ENCODE peak calls at places on chromosomes 16 and 17, in nine cellular contexts. N, W, I, G, C, J, S, H and P are unnamed samples.

GRCh38 chr16:84741351-84741791 is 41.6 kb downstream of the USP10 start:
- DNase-seq in N (no peak), W (no peak), I (no peak), G (no peak), C (peak), J (peak), S (no peak), H (no peak), P (peak)

GRCh38 chr16:86525696-86526095 is 15.4 kb downstream of the FOXF1 start:
- DNase-seq in N (no peak), W (no peak), I (no peak), G (no peak), C (no peak), J (no peak), S (no peak), H (no peak), P (no peak)

GRCh38 chr16:81480856-81481821 is 36.5 kb downstream of the CMIP start:
- DNase-seq in N (no peak), W (no peak), I (peak), G (peak), C (peak), J (no peak), S (peak), H (peak), P (no peak)

GRCh38 chr17:33667052-33667509 is 374.0 kb upstream of the ASIC2 start:
- DNase-seq in N (no peak), W (no peak), I (no peak), G (no peak), C (no peak), J (no peak), S (no peak), H (no peak), P (peak)

GRCh38 chr17:73091770-73092517 is 544 bp downstream of the SLC39A11 start:
- DNase-seq in N (peak), W (no peak), I (peak), G (no peak), C (peak), J (peak), S (peak), H (peak), P (no peak)

GRCh38 chr17:3843935-3844516 is 2.0 kb downstream of the NCBP3 start:
- DNase-seq in N (peak), W (no peak), I (peak), G (peak), C (peak), J (peak), S (no peak), H (peak), P (no peak)

GRCh38 chr16:84277244-84277823 is 17.3 kb upstream of the WFDC1 start:
- DNase-seq in N (peak), W (peak), I (peak), G (peak), C (peak), J (peak), S (peak), H (peak), P (no peak)

GRCh38 chr17:2064980-2065785 is 10.3 kb downstream of the HIC1 start:
- DNase-seq in N (no peak), W (no peak), I (no peak), G (peak), C (no peak), J (peak), S (peak), H (peak), P (no peak)

GRCh38 chr16:14497245-14498082 is 132.6 kb downstream of the PARN start:
- DNase-seq in N (no peak), W (no peak), I (no peak), G (no peak), C (peak), J (no peak), S (no peak), H (no peak), P (no peak)

GRCh38 chr17:31310877-31311276 is 3.0 kb downstream of the EVI2B start:
- DNase-seq in N (no peak), W (no peak), I (no peak), G (no peak), C (no peak), J (no peak), S (no peak), H (no peak), P (no peak)

GRCh38 chr17:79752175-79752574 is 21.4 kb downstream of the ENPP7 start:
- DNase-seq in N (no peak), W (no peak), I (no peak), G (no peak), C (no peak), J (no peak), S (no peak), H (no peak), P (no peak)

GRCh38 chr17:41116292-41116691 is 1.9 kb downstream of the KRTAP4-11 start:
- DNase-seq in N (no peak), W (no peak), I (no peak), G (no peak), C (no peak), J (no peak), S (no peak), H (no peak), P (no peak)

GRCh38 chr17:38761612-38762011 is 9.1 kb downstream of the PSMB3 start:
- DNase-seq in N (peak), W (no peak), I (peak), G (peak), C (no peak), J (peak), S (no peak), H (peak), P (no peak)

GRCh38 chr16:51474414-51475091 is 323.5 kb upstream of the SALL1 start:
- DNase-seq in N (no peak), W (no peak), I (no peak), G (no peak), C (no peak), J (no peak), S (no peak), H (no peak), P (no peak)
- TF ChIP-seq CTCF in N (no peak), W (no peak), I (no peak), G (no peak), C (no peak), J (no peak), S (no peak), H (no peak), P (no peak)

GRCh38 chr17:78210111-78210510 is 3.9 kb upstream of the BIRC5 start:
- DNase-seq in N (no peak), W (no peak), I (no peak), G (no peak), C (no peak), J (no peak), S (no peak), H (no peak), P (no peak)

GRCh38 chr17:78211032-78211431 is 3.0 kb upstream of the BIRC5 start:
- DNase-seq in N (no peak), W (no peak), I (no peak), G (no peak), C (no peak), J (no peak), S (no peak), H (no peak), P (no peak)

GRCh38 chr17:78219396-78220150 is 5.5 kb downstream of the BIRC5 start:
- DNase-seq in N (no peak), W (no peak), I (no peak), G (no peak), C (no peak), J (peak), S (no peak), H (no peak), P (no peak)

GRCh38 chr17:78214016-78214705 is at the start of gene BIRC5:
- DNase-seq in N (peak), W (peak), I (peak), G (peak), C (peak), J (peak), S (peak), H (peak), P (peak)

GRCh38 chr17:78214706-78215061 is 631 bp downstream of the BIRC5 start:
- DNase-seq in N (no peak), W (no peak), I (no peak), G (no peak), C (no peak), J (no peak), S (no peak), H (no peak), P (no peak)
- H3K4me3 ChIP-seq in N (peak), W (peak), I (peak), G (peak), C (no peak), J (peak), S (peak), H (peak), P (peak)

GRCh38 chr17:35088911-35089845 is 25.7 kb upstream of the RFFL start:
- DNase-seq in N (no peak), W (peak), I (peak), G (peak), C (peak), J (peak), S (peak), H (peak), P (no peak)

GRCh38 chr17:35086931-35087573 is 23.5 kb upstream of the RFFL start:
- DNase-seq in N (no peak), W (no peak), I (peak), G (no peak), C (peak), J (peak), S (no peak), H (no peak), P (no peak)

GRCh38 chr17:35087731-35088646 is 24.5 kb upstream of the RFFL start:
- DNase-seq in N (no peak), W (no peak), I (peak), G (peak), C (peak), J (peak), S (peak), H (peak), P (no peak)

GRCh38 chr17:35089846-35090193 is 26.3 kb upstream of the RFFL start:
- DNase-seq in N (peak), W (no peak), I (peak), G (peak), C (no peak), J (peak), S (no peak), H (peak), P (no peak)

DNA sequence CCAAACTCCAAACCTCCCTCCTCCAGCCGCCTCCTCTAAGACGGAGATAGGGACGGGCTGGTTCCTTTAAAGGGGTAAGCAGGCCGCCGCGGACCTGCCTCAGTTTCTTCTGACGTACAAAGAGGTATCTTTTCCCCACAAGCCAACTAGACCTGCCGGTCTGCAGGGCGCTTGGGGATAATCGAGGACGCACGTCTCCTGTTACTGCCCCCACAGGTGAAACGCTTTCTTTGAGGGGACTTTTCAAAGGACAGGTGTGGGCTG is 25.1 kb upstream of the RFFL start:
- DNase-seq in N (no peak), W (no peak), I (no peak), G (no peak), C (peak), J (peak), S (no peak), H (no peak), P (no peak)
- TF ChIP-seq CTCF in N (no peak), W (no peak), I (no peak), G (no peak), C (no peak), J (no peak), S (no peak), H (no peak), P (no peak)

GRCh38 chr16:89711601-89712475 is 8.9 kb downstream of the VPS9D1 start:
- DNase-seq in N (peak), W (no peak), I (peak), G (peak), C (peak), J (peak), S (peak), H (peak), P (no peak)

GRCh38 chr16:89709716-89710480 is 8.4 kb upstream of the SPATA2L start:
- DNase-seq in N (no peak), W (no peak), I (no peak), G (no peak), C (no peak), J (no peak), S (no peak), H (no peak), P (no peak)

GRCh38 chr16:89709166-89709565 is 7.7 kb upstream of the SPATA2L start:
- DNase-seq in N (no peak), W (no peak), I (no peak), G (no peak), C (no peak), J (no peak), S (no peak), H (no peak), P (no peak)

GRCh38 chr16:89710709-89711564 is 9.4 kb upstream of the SPATA2L start:
- DNase-seq in N (no peak), W (no peak), I (no peak), G (no peak), C (no peak), J (no peak), S (no peak), H (no peak), P (no peak)

GRCh38 chr16:89712476-89712805 is 8.3 kb downstream of the VPS9D1 start:
- DNase-seq in N (no peak), W (no peak), I (peak), G (no peak), C (no peak), J (no peak), S (no peak), H (peak), P (no peak)
- H3K4me3 ChIP-seq in N (peak), W (peak), I (peak), G (peak), C (no peak), J (peak), S (no peak), H (peak), P (peak)

DNA sequence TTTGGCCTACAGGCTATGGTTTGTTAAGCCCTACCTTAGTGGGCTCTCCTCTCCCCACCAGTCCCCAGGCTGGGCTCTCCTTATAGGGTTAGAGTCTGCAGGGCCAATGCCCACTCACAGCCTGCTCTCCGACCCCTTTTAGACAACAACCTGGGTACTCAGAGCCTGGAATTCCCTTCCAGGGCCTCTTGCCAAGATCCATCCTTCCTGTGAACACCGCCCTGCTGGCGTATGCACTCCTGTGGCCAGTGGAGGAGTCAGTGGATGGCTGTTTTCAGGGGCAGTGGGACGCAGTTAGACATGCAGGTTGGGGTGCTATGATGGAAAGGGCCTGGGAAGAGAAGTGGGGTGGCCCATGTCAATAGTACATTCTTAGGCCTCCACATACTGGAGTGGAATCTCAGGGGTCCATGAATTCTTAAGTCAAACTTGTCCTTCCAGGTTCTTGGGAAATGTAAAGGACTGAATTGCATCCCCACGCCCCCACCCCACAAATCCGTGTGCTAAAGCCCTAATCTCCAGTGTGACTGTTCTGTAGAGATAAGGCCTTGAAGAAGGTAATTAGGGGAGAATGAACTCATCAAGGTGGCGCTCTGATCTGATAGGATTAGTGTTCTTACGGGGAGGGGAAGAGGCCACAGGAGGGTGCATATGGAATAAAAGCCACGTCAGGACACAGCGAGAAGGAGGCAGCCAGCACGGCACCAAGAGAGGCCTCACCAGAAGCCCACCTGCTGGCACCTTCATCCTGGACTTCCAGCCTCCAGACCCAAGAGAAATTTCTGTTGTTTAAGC is 81.6 kb upstream of the CACNG5 start:
- DNase-seq in N (no peak), W (no peak), I (no peak), G (no peak), C (no peak), J (no peak), S (no peak), H (no peak), P (no peak)
- TF ChIP-seq CTCF in N (no peak), W (no peak), I (no peak), G (no peak), C (no peak), J (no peak), S (no peak), H (no peak), P (no peak)

DNA sequence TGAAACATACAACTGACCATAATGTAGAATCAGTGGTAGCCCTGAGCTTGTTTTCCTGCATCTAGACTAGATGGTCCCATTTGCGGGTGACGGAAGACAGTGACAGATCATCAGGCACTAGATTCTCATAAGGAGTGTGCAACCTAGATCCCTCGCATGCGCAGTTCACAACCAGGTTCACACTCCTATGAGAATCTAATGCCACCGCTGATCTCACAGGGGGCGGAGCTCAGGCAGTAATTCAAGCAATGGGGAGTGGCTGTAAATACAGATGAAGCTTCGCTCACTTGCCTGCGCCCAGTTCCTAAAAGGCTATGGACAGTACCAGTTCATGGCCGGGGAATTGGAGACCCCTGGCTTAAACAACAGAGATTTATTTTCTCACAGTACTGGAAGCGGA is 656.3 kb downstream of the HS3ST4 start:
- DNase-seq in N (no peak), W (no peak), I (no peak), G (no peak), C (no peak), J (no peak), S (no peak), H (no peak), P (no peak)
- H3K4me3 ChIP-seq in N (no peak), W (no peak), I (no peak), G (no peak), C (no peak), J (no peak), S (no peak), H (no peak), P (no peak)

GRCh38 chr16:8946544-8946943 is 17.2 kb downstream of the USP7 start:
- DNase-seq in N (no peak), W (no peak), I (no peak), G (no peak), C (peak), J (no peak), S (no peak), H (no peak), P (no peak)

GRCh38 chr16:8944113-8944765 is 19.5 kb downstream of the USP7 start:
- DNase-seq in N (no peak), W (no peak), I (no peak), G (no peak), C (no peak), J (no peak), S (no peak), H (no peak), P (no peak)

GRCh38 chr16:8945626-8946296 is 17.9 kb downstream of the USP7 start:
- DNase-seq in N (no peak), W (no peak), I (no peak), G (no peak), C (no peak), J (no peak), S (no peak), H (no peak), P (no peak)

GRCh38 chr16:8941718-8942344 is 21.9 kb downstream of the USP7 start:
- DNase-seq in N (no peak), W (no peak), I (no peak), G (no peak), C (no peak), J (no peak), S (no peak), H (no peak), P (no peak)

GRCh38 chr16:8943001-8943763 is 20.5 kb downstream of the USP7 start:
- DNase-seq in N (no peak), W (no peak), I (no peak), G (no peak), C (no peak), J (no peak), S (no peak), H (no peak), P (no peak)
- TF ChIP-seq CTCF in N (no peak), W (no peak), I (no peak), G (no peak), C (no peak), J (no peak), S (no peak), H (no peak), P (no peak)

GRCh38 chr17:7589204-7589868 is 558 bp downstream of the SOX15 start:
- DNase-seq in N (no peak), W (peak), I (peak), G (peak), C (peak), J (peak), S (peak), H (peak), P (no peak)

GRCh38 chr17:7587420-7587786 is 2.5 kb downstream of the SOX15 start:
- DNase-seq in N (no peak), W (peak), I (no peak), G (peak), C (no peak), J (peak), S (no peak), H (peak), P (peak)

GRCh38 chr17:7586673-7587419 is 3.0 kb downstream of the SOX15 start:
- DNase-seq in N (peak), W (no peak), I (peak), G (no peak), C (no peak), J (peak), S (no peak), H (no peak), P (no peak)

GRCh38 chr17:7588553-7589203 is 1.2 kb downstream of the SOX15 start:
- DNase-seq in N (no peak), W (no peak), I (no peak), G (no peak), C (no peak), J (peak), S (no peak), H (no peak), P (no peak)

DNA sequence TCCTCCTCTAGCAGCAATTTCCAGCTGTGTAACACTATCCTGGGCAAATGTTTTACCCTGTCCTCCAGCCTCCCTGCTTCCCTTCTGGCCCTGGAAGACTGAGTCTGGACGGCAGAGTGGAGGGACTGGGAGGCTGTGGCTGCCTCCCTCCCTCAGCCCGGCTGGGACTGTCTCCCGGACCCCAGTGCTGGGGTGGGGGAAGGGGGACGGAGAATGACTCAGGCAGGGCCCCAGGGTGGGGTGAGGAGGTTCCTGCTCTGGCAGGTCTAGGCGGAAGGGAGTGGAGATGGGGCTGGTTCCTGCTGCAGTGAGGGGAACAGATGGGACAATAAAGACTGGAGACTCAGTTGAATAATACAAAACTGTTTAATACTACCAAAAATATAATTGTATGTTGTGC is 2.1 kb downstream of the SOX15 start:
- DNase-seq in N (no peak), W (no peak), I (no peak), G (peak), C (no peak), J (peak), S (no peak), H (no peak), P (no peak)
- H3K4me3 ChIP-seq in N (no peak), W (no peak), I (no peak), G (no peak), C (no peak), J (peak), S (no peak), H (no peak), P (no peak)